ENCODE peak calls at places on chromosomes 16 and 17, in five cellular contexts. L is A549, T is foreskin fibroblast, A is C1 segment of cervical spinal cord, F is HT-29. E is an unnamed sample.

GRCh38 chr16:86380045-86380444 is 130.3 kb upstream of the FOXF1 start:
- DNase-seq in L (no peak), T (no peak), A (no peak), F (no peak), E (no peak)

GRCh38 chr16:3058173-3059030 is 7.0 kb upstream of the IL32 start:
- DNase-seq in L (peak; percentile 64), T (peak; percentile 70), A (peak; percentile 30), F (peak; percentile 32), E (no peak)

GRCh38 chr16:71626858-71627213 is 852 bp downstream of the MARVELD3 start:
- DNase-seq in L (no peak), T (no peak), A (no peak), F (peak; percentile 75), E (no peak)

GRCh38 chr17:37671813-37672544 is 28.7 kb upstream of the DDX52 start:
- DNase-seq in L (peak; percentile 77), T (peak; percentile 92), A (no peak), F (no peak), E (peak; percentile 64)

GRCh38 chr16:82034981-82035612 is at the start of gene HSD17B2:
- DNase-seq in L (peak; percentile 24), T (peak; percentile 56), A (no peak), F (peak; percentile 87), E (no peak)

GRCh38 chr17:66814570-66814969 is 20.3 kb upstream of the CACNG5 start:
- DNase-seq in L (no peak), T (no peak), A (no peak), F (no peak), E (no peak)

GRCh38 chr16:17917316-17918019 is 419.1 kb downstream of the NPIPA8 start:
- DNase-seq in L (no peak), T (no peak), A (no peak), F (no peak), E (no peak)

GRCh38 chr17:71900830-71901229 is 220.0 kb upstream of the SOX9 start:
- DNase-seq in L (no peak), T (no peak), A (no peak), F (no peak), E (no peak)

GRCh38 chr16:6967796-6968195 is 364.8 kb upstream of the RBFOX1 start:
- DNase-seq in L (no peak), T (no peak), A (no peak), F (no peak), E (no peak)

GRCh38 chr16:87728026-87728425 is 37.8 kb downstream of the KLHDC4 start:
- DNase-seq in L (no peak), T (peak; percentile 17), A (no peak), F (no peak), E (no peak)

GRCh38 chr17:65022751-65023421 is 33.7 kb downstream of the GNA13 start:
- DNase-seq in L (no peak), T (peak; percentile 50), A (no peak), F (peak; percentile 34), E (no peak)

GRCh38 chr17:82338858-82339633 is 5.5 kb upstream of the SECTM1 start:
- DNase-seq in L (peak; percentile 86), T (peak; percentile 85), A (no peak), F (peak; percentile 75), E (peak; percentile 87)

GRCh38 chr16:16048904-16049582 is 99.6 kb downstream of the ABCC1 start:
- DNase-seq in L (peak; percentile 43), T (no peak), A (no peak), F (no peak), E (no peak)

GRCh38 chr16:2841606-2842339 is 11.7 kb downstream of the ZG16B start:
- DNase-seq in L (no peak), T (no peak), A (no peak), F (peak; percentile 49), E (no peak)

E was measured in AG08396.